ENCODE peak calls at places on chromosomes 13 and 19, in seven cellular contexts. V, E, H, K, B, R and Q are unnamed samples.

GRCh38 chr13:63336549-63336948 is 1920.9 kb upstream of the PCDH20 start:
- DNase-seq in R (no peak), H (no peak), B (no peak), E (no peak), V (no peak), K (no peak), Q (no peak)

GRCh38 chr19:52646571-52647222 is 8.5 kb upstream of the ZNF83 start:
- DNase-seq in B (no peak), K (no peak), E (peak), R (peak), V (no peak), H (no peak), Q (peak)

GRCh38 chr19:50562329-50562728 is 5.9 kb downstream of the LRRC4B start:
- DNase-seq in K (no peak), B (no peak), H (no peak), V (no peak), E (no peak), R (no peak), Q (no peak)

GRCh38 chr13:112178769-112179168 is 111.8 kb downstream of the SOX1 start:
- DNase-seq in E (no peak), H (no peak), B (no peak), K (no peak), R (no peak), V (no peak), Q (no peak)

GRCh38 chr19:32570081-32570785 is 10.8 kb upstream of the PDCD5 start:
- DNase-seq in R (peak), B (peak), H (peak), V (peak), K (no peak), E (peak), Q (peak)

GRCh38 chr13:20654156-20654555 is 49.3 kb upstream of the IL17D start:
- DNase-seq in V (no peak), E (no peak), H (no peak), K (no peak), B (peak), R (no peak), Q (no peak)

GRCh38 chr13:89749888-89750287 is 1597.6 kb upstream of the MIR17HG start:
- DNase-seq in E (no peak), K (no peak), H (no peak), V (no peak), B (peak), R (no peak), Q (peak)

GRCh38 chr13:112161441-112162301 is 94.7 kb downstream of the SOX1 start:
- DNase-seq in E (no peak), B (no peak), K (no peak), V (no peak), H (no peak), R (no peak), Q (no peak)

GRCh38 chr13:67390462-67391093 is 160.4 kb upstream of the PCDH9 start:
- DNase-seq in H (no peak), B (no peak), R (no peak), V (no peak), K (peak), E (peak), Q (peak)

GRCh38 chr13:36385471-36385870 is 39.3 kb upstream of the SPART start:
- DNase-seq in K (peak), H (no peak), B (peak), E (no peak), V (no peak), R (no peak), Q (peak)

GRCh38 chr19:46759817-46760333 is 13.6 kb upstream of the STRN4 start:
- DNase-seq in H (peak), K (no peak), E (peak), B (no peak), R (no peak), V (peak), Q (peak)

GRCh38 chr13:100356889-100357288 is 231.7 kb downstream of the GGACT start:
- DNase-seq in B (no peak), H (no peak), R (no peak), K (no peak), E (no peak), V (no peak), Q (no peak)

GRCh38 chr13:39963612-39964011 is 308.1 kb downstream of the COG6 start:
- DNase-seq in V (no peak), B (no peak), K (no peak), H (no peak), R (no peak), E (no peak), Q (no peak)

GRCh38 chr19:7442423-7442822 is 46.4 kb downstream of the PEX11G start:
- DNase-seq in E (no peak), B (no peak), H (no peak), K (no peak), V (no peak), R (no peak), Q (no peak)

GRCh38 chr13:59975807-59976445 is 187.8 kb downstream of the DIAPH3 start:
- DNase-seq in E (no peak), H (no peak), R (no peak), K (no peak), V (no peak), B (no peak), Q (no peak)

GRCh38 chr13:78192721-78193120 is 274.1 kb upstream of the EDNRB start:
- DNase-seq in B (peak), R (no peak), H (no peak), K (no peak), V (peak), E (no peak), Q (peak)

GRCh38 chr19:35767288-35768081 is 7.9 kb upstream of the ARHGAP33 start:
- DNase-seq in V (no peak), B (no peak), K (no peak), E (no peak), R (no peak), H (no peak), Q (no peak)

GRCh38 chr13:99614465-99614885 is 113.2 kb downstream of the TM9SF2 start:
- DNase-seq in B (no peak), V (no peak), K (no peak), E (peak), R (peak), H (no peak), Q (peak)

GRCh38 chr19:46112527-46112926 is 12.0 kb downstream of the IGFL3 start:
- DNase-seq in H (no peak), R (no peak), E (no peak), B (no peak), K (no peak), V (no peak), Q (no peak)

GRCh38 chr13:48654511-48654910 is 782 bp downstream of the CYSLTR2 start:
- DNase-seq in K (no peak), B (no peak), E (no peak), H (no peak), R (no peak), V (no peak), Q (no peak)

GRCh38 chr19:5445667-5446066 is 9.6 kb upstream of the ZNRF4 start:
- DNase-seq in H (no peak), R (no peak), E (peak), K (no peak), B (peak), V (no peak), Q (peak)

GRCh38 chr13:91106565-91106964 is 240.9 kb upstream of the MIR17HG start:
- DNase-seq in V (no peak), B (no peak), E (no peak), H (no peak), K (no peak), R (no peak), Q (no peak)

GRCh38 chr19:18001837-18002345 is 6.1 kb upstream of the ARRDC2 start:
- DNase-seq in V (no peak), H (peak), K (no peak), R (no peak), B (no peak), E (no peak), Q (no peak)

GRCh38 chr13:66693656-66694055 is 536.5 kb downstream of the PCDH9 start:
- DNase-seq in H (no peak), V (no peak), K (no peak), B (no peak), R (no peak), E (no peak), Q (no peak)

GRCh38 chr13:87678353-87678752 is 7.2 kb downstream of the SLITRK5 start:
- DNase-seq in K (no peak), E (no peak), H (no peak), B (no peak), V (no peak), R (peak), Q (no peak)

GRCh38 chr13:96710166-96710866 is 284.0 kb downstream of the OXGR1 start:
- DNase-seq in H (no peak), E (no peak), B (no peak), R (no peak), K (no peak), V (no peak), Q (peak)

GRCh38 chr13:48151766-48152165 is 56.9 kb upstream of the MED4 start:
- DNase-seq in H (no peak), R (no peak), V (no peak), E (no peak), B (no peak), K (no peak), Q (no peak)

GRCh38 chr13:32019612-32020233 is 11.9 kb upstream of the FRY start:
- DNase-seq in B (peak), R (peak), H (peak), K (no peak), E (peak), V (peak), Q (peak)

GRCh38 chr13:94328336-94329041 is 151.0 kb downstream of the DCT start:
- DNase-seq in R (no peak), E (no peak), K (no peak), H (no peak), V (no peak), B (no peak), Q (no peak)

DNA sequence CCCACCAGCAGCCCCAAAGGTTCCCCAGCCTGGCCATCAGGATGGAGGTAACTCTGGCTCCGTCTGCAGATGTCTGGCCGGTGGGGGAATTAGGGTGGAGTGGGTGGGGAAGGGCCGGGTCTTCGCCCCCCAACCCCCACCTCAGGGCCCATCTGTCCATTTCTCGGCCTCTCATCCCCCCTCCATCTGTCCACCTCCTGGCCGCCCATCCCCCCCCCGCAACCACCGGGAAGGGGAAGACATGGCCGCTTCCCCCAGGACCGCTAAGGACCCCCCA is 833 bp downstream of the LRFN1 start:
- DNase-seq in H (no peak), R (no peak), V (no peak), B (no peak), E (no peak), K (no peak), Q (no peak)
- H3K4me3 ChIP-seq in H (peak), R (no peak), V (peak), B (peak), E (peak), K (peak), Q (no peak)

DNA sequence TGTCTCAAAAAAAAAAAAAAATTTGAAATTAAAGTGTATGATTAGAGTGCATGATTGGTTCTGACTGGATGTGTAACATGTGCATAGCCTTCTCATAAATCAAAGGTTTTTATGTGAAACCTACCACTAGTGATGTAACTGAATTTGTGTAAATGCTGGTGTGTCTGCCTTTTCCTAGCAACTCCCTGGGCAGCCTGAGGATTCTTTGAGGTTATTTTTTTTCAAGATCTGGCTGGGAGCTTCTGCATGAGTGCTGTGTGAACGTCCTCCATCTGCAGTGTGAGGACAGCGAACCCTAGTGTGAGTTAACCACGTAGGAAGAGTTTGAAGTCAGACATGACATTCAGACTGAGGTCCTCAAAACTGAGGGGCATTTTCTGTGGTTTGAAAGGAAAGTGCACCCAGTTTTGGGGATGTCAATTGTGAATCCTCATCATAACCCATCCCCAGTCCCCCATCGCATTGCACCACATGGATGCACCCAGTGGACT is 39.9 kb downstream of the DPRX start:
- DNase-seq in H (no peak), R (no peak), V (no peak), K (no peak), B (no peak), E (no peak), Q (no peak)
- TF ChIP-seq CTCF in H (no peak), R (no peak), V (no peak), K (no peak), B (no peak), E (no peak), Q (no peak)

DNA sequence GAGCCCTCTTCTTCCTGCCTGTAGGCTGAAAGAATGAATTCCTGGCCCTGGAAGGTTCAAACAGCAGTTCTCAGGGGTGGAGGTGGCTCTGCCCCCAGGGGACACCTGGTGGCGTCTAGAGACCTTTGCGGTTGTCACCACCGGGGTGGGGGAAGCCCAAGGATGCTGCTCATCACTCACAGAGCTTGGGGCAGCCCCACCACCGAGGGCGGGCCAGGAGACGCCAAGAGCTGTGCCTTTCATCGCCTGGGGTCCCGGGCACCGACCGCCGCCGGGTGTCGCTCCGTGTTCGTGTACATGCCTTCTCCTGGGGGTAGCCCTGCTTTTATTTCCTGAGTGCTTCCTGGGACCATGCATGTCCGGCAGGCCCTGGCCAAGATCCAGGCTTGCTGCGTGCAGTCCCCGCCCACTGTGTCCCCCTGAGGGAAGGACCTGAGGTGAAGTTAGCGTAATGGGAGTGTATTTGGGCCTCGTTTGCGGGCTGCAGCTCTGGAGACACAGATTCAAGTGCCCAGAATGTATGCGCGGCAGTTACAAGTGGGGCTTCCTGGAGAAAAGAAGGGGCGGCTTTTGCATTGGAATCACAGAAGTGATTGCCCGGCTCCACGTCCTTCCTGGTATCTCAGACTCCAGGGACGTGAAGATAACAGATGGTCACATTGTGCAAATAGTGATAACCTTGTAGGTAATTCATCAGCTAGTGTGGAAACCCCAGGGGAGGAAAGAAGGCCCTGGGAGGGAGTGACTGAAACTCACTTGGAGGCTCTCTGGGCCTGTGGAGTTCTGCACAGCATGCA is 7.8 kb downstream of the DOT1L start:
- DNase-seq in E (no peak), V (no peak), B (no peak), K (no peak), R (peak), H (no peak), Q (no peak)
- H3K4me3 ChIP-seq in E (no peak), V (no peak), B (no peak), K (no peak), R (peak), H (no peak), Q (no peak)

GRCh38 chr13:50613356-50613831 is 230.1 kb downstream of the DLEU7 start:
- DNase-seq in E (no peak), H (no peak), B (no peak), K (no peak), R (no peak), V (no peak), Q (no peak)
- TF ChIP-seq CTCF in E (no peak), H (no peak), B (no peak), K (no peak), R (no peak), V (no peak), Q (no peak)

DNA sequence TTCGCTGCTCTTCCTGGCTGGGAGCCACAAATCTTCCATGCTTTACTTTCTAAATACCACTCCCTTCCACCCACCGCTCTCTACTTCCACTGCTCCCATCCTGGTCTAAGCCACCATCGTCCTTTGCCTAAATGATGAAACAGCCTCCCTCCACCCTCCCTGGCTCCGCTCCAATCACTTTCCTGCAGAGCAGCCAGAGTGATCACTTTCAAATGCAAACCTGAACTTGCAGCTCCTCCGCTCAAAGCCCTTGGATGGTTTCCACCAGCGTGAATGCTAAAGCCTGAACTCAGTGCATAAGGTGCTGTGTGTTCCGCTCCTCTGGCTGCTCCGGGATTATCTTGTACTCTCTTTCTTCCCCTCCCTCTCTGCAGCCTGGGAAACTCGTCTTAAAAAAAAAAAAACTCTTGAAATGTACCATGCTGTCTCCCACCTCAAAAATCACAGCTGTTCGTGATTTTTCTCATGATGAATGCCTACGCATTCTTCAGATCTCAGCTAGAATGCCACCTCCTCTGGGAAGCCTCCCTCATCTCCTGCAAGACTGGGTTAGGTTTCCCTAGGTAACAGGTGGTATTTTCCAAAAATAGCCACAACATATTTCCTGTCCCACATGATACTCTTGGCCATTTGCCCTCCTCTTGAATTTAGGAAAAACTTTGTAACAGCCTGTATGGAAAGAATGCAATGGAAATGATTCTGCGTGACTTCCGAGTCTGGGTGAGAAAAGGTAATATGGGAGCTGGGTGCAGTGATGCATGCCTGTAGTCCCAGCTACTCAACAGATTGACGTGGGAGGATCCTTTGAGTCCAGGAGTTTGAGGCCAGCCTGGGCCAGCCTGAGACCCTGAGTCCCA is 3.7 kb upstream of the SIN3B start:
- DNase-seq in V (peak), E (no peak), B (no peak), K (no peak), R (no peak), H (peak), Q (peak)
- H3K4me3 ChIP-seq in V (peak), E (no peak), B (peak), K (peak), R (no peak), H (peak), Q (peak)

DNA sequence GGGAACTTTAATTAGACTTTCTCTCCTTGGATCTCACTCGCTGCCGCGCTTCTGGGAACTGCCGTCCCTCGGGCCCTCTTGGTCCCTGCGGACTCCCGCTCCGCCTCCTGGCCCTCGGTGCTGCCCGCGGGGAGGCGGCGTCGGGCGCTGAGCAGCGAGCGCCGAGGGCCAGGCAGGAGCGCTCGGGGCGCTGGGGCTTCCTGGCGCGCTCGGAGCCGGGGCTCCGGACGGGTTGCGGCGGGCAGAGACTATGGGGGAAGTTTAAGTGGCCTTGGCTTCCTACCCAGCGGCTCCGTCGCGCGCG is 704 bp downstream of the CHST8 start:
- DNase-seq in H (no peak), K (no peak), B (no peak), V (no peak), R (no peak), E (no peak), Q (no peak)
- TF ChIP-seq CTCF in H (no peak), K (no peak), B (no peak), V (no peak), R (no peak), E (no peak), Q (no peak)

DNA sequence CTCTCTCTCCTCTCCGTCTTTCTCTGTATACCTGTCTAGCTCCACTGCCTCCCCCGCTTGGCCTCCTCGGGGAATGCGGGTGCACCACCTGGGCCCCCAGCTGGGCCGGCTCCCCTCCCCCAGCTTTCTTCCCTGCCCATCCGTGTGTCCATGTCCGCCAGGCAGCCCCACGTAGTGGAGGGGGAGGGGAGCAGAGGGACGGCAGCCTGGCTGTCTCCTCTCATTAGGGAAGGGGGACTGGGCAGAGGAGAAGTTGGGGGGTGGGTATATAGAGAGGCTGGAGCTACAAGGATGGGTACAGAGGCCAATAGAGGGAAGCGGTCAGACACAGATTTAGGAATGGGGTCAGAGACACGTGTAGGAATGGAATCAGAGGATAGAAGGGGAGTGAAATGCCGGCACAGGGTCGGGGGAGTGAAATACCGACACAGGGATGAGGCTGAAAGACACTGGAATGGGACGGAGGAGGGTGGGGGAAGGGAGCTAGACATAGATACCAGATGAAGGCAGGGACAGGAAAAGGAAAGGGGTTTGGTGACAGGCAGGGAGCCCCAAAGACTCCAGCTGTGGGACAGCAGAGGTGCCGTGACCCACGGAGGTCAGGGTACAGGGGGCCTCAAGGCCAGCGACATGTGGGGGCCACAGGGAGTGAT is 2.8 kb downstream of the NECTIN2 start:
- DNase-seq in B (no peak), R (no peak), V (no peak), K (no peak), H (no peak), E (no peak), Q (no peak)
- H3K4me3 ChIP-seq in B (peak), R (no peak), V (peak), K (peak), H (peak), E (no peak), Q (no peak)